ENCODE peak calls at places on chromosomes 11 and 22, in four cellular contexts. R, G, X and L are unnamed samples.

GRCh38 chr11:62125881-62126280 is 2.1 kb downstream of the INCENP start:
- DNase-seq in X (no peak), G (no peak), R (no peak), L (no peak)

GRCh38 chr11:123194308-123195181 is 503 bp downstream of the CLMP start:
- DNase-seq in R (no peak), X (no peak), G (no peak), L (no peak)

GRCh38 chr22:29704528-29705285 is 15.1 kb upstream of the CABP7 start:
- DNase-seq in G (no peak), X (peak; percentile 46), R (no peak), L (peak; percentile 25)

GRCh38 chr11:18633256-18634139 is 644 bp downstream of the SPTY2D1 start:
- DNase-seq in G (peak; percentile 15), X (no peak), R (no peak), L (peak; percentile 27)

GRCh38 chr11:90911192-90911591 is 688.3 kb upstream of the CHORDC1 start:
- DNase-seq in R (no peak), G (no peak), X (no peak), L (no peak)

GRCh38 chr22:31800065-31800464 is 46.2 kb downstream of the DEPDC5 start:
- DNase-seq in R (no peak), X (no peak), G (no peak), L (no peak)

GRCh38 chr11:1484716-1485503 is 1.7 kb downstream of the MOB2 start:
- DNase-seq in X (no peak), G (no peak), R (no peak), L (peak; percentile 49)

GRCh38 chr11:120121914-120122473 is 15.9 kb downstream of the TRIM29 start:
- DNase-seq in X (no peak), G (peak; percentile 24), R (no peak), L (no peak)

GRCh38 chr11:117239295-117239694 is 6.8 kb downstream of the RNF214 start:
- DNase-seq in G (no peak), X (no peak), R (no peak), L (no peak)

GRCh38 chr11:3796346-3796745 is 1.0 kb downstream of the NUP98 start:
- DNase-seq in G (no peak), X (no peak), R (no peak), L (no peak)

GRCh38 chr22:23591846-23592245 is 11.8 kb upstream of the IGLL1 start:
- DNase-seq in R (no peak), G (no peak), X (no peak), L (no peak)

GRCh38 chr11:34223021-34223813 is 117.8 kb downstream of the NAT10 start:
- DNase-seq in G (peak; percentile 68), X (peak; percentile 74), R (no peak), L (peak; percentile 74)

GRCh38 chr22:40024201-40025061 is 29.7 kb downstream of the FAM83F start:
- DNase-seq in R (peak; percentile 32), G (peak; percentile 82), X (peak; percentile 69), L (peak; percentile 85)
- H3K4me1 ChIP-seq in R (no peaks in the 10 kb centered on the region), G (peaks cover 5% of the 10 kb centered on the region), X (peaks cover 22% of the 10 kb centered on the region), L (peaks cover 6% of the 10 kb centered on the region)

DNA sequence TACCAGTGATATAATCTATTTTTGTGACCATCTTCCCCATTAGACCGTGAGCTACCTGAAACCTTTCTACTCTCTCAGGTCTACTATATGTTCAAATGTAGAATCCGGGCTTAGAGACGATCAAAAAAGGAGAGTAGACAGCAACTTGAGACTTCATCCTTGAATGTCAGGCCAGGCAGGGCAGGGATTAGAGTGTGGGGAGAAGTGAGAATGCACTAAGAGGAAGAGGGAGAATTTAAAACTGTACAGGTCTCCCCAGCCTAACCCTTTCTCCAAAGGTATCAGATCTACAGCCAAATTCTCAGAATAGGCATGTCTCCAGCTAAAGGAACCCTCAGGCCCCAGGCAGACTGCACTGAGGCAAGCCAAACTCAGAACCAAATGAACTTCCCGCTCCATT is 935 bp downstream of the LAMTOR1 start:
- DNase-seq in R (no peak), X (no peak), G (no peak), L (no peak)
- H3K4me3 ChIP-seq in R (peak overlapping the region; percentile 77), X (peak overlapping the region; percentile 84), G (peak overlapping the region; percentile 91), L (peak overlapping the region; percentile 80)

GRCh38 chr22:28241637-28242290 is 322.7 kb upstream of the PITPNB start:
- DNase-seq in G (no peak), X (no peak), R (no peak), L (no peak)

GRCh38 chr22:28232231-28232630 is 313.2 kb upstream of the PITPNB start:
- DNase-seq in X (no peak), R (no peak), G (no peak), L (no peak)

GRCh38 chr22:28237092-28237491 is 318.0 kb upstream of the PITPNB start:
- DNase-seq in R (no peak), X (no peak), G (no peak), L (no peak)

GRCh38 chr22:28239941-28240340 is 320.9 kb upstream of the PITPNB start:
- DNase-seq in X (no peak), R (no peak), G (no peak), L (no peak)

GRCh38 chr22:28237783-28238182 is 318.7 kb upstream of the PITPNB start:
- DNase-seq in X (no peak), G (no peak), R (no peak), L (no peak)
- H3K27me3 ChIP-seq in X (no peaks in the 10 kb centered on the region), G (no peaks in the 10 kb centered on the region), R (no peaks in the 10 kb centered on the region), L (no peaks in the 10 kb centered on the region)

GRCh38 chr11:9001736-9002135 is 2.1 kb downstream of the NRIP3 start:
- DNase-seq in R (no peak), X (no peak), G (no peak), L (no peak)

GRCh38 chr11:9002920-9003572 is 755 bp downstream of the NRIP3 start:
- DNase-seq in X (no peak), R (no peak), G (no peak), L (no peak)

GRCh38 chr11:9003573-9004309 is at the start of gene NRIP3:
- DNase-seq in X (peak; percentile 59), R (peak; percentile 76), G (peak; percentile 81), L (peak; percentile 74)

GRCh38 chr11:8998017-8998416 is 5.8 kb downstream of the NRIP3 start:
- DNase-seq in G (no peak), R (no peak), X (no peak), L (no peak)
- H3K4me1 ChIP-seq in G (peaks cover 3% of the 10 kb centered on the region), R (peaks cover 4% of the 10 kb centered on the region), X (no peaks in the 10 kb centered on the region), L (no peaks in the 10 kb centered on the region)

DNA sequence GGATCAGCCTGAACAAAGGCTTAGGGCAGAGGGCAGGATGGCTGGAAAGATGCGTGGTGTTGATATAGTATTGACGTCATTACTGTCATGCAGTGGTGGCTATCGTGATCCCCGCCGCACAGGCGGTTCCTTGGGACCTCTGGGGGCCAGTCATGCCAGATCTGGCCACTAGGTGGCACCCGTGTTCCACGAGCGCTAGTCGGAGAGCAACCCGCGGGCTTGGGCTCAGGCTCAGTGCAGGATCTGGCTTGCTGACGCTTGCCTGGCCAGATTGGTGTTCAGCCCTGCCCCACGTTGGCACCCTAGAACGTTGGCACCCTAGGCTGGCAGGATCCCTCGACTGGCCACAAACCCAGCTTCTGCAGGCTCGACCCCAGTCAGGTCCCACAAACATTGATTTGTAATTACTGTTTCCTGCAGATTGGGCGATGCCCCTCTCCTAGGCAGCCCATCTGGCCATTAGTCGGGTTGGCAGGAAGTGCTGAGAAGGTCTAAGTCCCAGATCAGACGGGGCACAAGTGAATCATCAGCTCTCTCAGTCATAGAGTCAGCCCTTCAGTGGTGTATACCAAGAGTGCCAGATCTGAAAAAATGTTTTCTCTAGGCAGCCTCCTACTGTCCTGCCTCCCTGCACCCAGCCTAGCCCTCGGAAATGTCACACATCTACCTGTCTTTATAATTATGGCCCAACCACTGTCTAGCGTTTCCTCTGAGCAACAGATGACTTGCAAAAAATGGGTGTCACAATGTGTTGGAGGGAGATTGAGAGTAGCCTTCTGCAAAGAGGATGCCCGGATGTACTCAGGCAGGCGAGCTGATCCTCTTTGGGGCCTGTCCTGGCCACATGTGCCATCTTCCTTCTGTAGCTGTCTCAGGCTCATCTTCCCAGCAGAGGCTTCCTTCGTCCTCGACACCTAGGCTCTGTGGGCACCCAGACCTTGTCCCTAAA is 315.3 kb downstream of the TMEM135 start:
- DNase-seq in X (peak; percentile 76), R (peak; percentile 41), G (peak; percentile 89), L (peak; percentile 85)
- H3K4me3 ChIP-seq in X (no peak overlapping the region), R (no peak overlapping the region), G (no peak overlapping the region), L (no peak overlapping the region)

GRCh38 chr11:64743591-64744543 is at the start of gene RASGRP2:
- DNase-seq in G (peak; percentile 84), X (peak; percentile 36), R (peak; percentile 74), L (peak; percentile 77)
- H3K27me3 ChIP-seq in G (peaks cover 57% of the 10 kb centered on the region), X (no peaks in the 10 kb centered on the region), R (no peaks in the 10 kb centered on the region), L (peaks cover 43% of the 10 kb centered on the region)

GRCh38 chr11:65432133-65432650 is 9.6 kb downstream of the NEAT1 start:
- DNase-seq in X (no peak), R (no peak), G (no peak), L (no peak)
- H3K4me1 ChIP-seq in X (no peaks in the 10 kb centered on the region), R (peaks cover 34% of the 10 kb centered on the region), G (peaks cover 41% of the 10 kb centered on the region), L (peaks cover 5% of the 10 kb centered on the region)

DNA sequence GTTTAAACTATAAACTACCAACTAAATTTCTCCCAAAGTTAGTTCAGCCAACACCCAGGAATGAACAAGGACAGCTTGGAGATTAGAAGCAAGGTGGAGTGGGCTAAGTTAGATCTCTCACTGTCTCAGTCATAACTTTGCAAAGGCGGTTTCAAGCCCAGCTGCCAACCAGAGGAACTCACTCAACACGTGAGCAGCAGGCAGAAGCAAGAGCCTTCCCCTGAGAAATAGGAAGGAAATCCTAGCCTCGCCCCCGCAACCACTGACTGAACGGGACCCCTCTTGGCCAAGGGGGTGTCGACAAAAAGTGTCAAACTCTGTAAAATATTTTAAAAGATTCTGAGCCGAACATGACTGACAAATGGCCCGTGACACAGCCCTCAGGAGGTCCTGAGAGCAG is 4.4 kb upstream of the KRTAP5-9 start:
- DNase-seq in X (no peak), G (no peak), R (no peak), L (no peak)
- H3K4me3 ChIP-seq in X (no peak overlapping the region), G (no peak overlapping the region), R (no peak overlapping the region), L (no peak overlapping the region)

GRCh38 chr11:36591433-36591832 is 2.9 kb upstream of the IFTAP start:
- DNase-seq in G (no peak), R (no peak), X (no peak), L (no peak)

GRCh38 chr11:36581536-36581935 is 12.8 kb upstream of the IFTAP start:
- DNase-seq in X (no peak), G (no peak), R (no peak), L (no peak)

GRCh38 chr11:36583667-36584066 is 10.6 kb upstream of the IFTAP start:
- DNase-seq in X (no peak), R (no peak), G (no peak), L (no peak)

GRCh38 chr11:36586543-36586942 is 7.8 kb upstream of the IFTAP start:
- DNase-seq in R (no peak), X (no peak), G (no peak), L (no peak)
- H3K27me3 ChIP-seq in R (no peaks in the 10 kb centered on the region), X (peaks cover 3% of the 10 kb centered on the region), G (peaks cover 23% of the 10 kb centered on the region), L (no peaks in the 10 kb centered on the region)